ENCODE peak calls at places on chromosomes 2 and 18, in six cellular contexts. One of them, this sample, is unnamed. For H3K9me3, the result is how much of the 10 kb centered on the place peaks cover.

GRCh38 chr2:28137221-28137620 is 246.7 kb downstream of the BABAM2 start:
- DNase-seq in neural progenitor cell: no peak
- DNase-seq in BE2C: no peak
- DNase-seq in prostate gland: peak
- DNase-seq in CD8-positive, alpha-beta memory T cell: no peak
- DNase-seq in OCI-LY7: no peak
- DNase-seq in this sample: no peak

GRCh38 chr18:13369756-13370510 is 151.4 kb downstream of the LDLRAD4 start:
- DNase-seq in neural progenitor cell: no peak
- DNase-seq in BE2C: peak
- DNase-seq in prostate gland: peak
- DNase-seq in CD8-positive, alpha-beta memory T cell: no peak
- DNase-seq in OCI-LY7: no peak
- DNase-seq in this sample: no peak

GRCh38 chr2:133303150-133303549 is 265.1 kb downstream of the NCKAP5 start:
- DNase-seq in neural progenitor cell: no peak
- DNase-seq in BE2C: no peak
- DNase-seq in prostate gland: no peak
- DNase-seq in CD8-positive, alpha-beta memory T cell: no peak
- DNase-seq in OCI-LY7: no peak
- DNase-seq in this sample: no peak

GRCh38 chr2:178324072-178324471 is 126.9 kb downstream of the PRKRA start:
- DNase-seq in neural progenitor cell: no peak
- DNase-seq in BE2C: no peak
- DNase-seq in prostate gland: no peak
- DNase-seq in CD8-positive, alpha-beta memory T cell: no peak
- DNase-seq in OCI-LY7: no peak
- DNase-seq in this sample: no peak

GRCh38 chr18:2331496-2331895 is 239.8 kb downstream of the METTL4 start:
- DNase-seq in neural progenitor cell: no peak
- DNase-seq in BE2C: no peak
- DNase-seq in prostate gland: no peak
- DNase-seq in CD8-positive, alpha-beta memory T cell: no peak
- DNase-seq in OCI-LY7: no peak
- DNase-seq in this sample: no peak

GRCh38 chr2:131389657-131390056 is 25.7 kb upstream of the RAB6D start:
- DNase-seq in neural progenitor cell: no peak
- DNase-seq in BE2C: no peak
- DNase-seq in prostate gland: no peak
- DNase-seq in CD8-positive, alpha-beta memory T cell: no peak
- DNase-seq in OCI-LY7: no peak
- DNase-seq in this sample: no peak

GRCh38 chr2:221153226-221153625 is 418.9 kb downstream of the EPHA4 start:
- DNase-seq in neural progenitor cell: no peak
- DNase-seq in BE2C: no peak
- DNase-seq in prostate gland: no peak
- DNase-seq in CD8-positive, alpha-beta memory T cell: no peak
- DNase-seq in OCI-LY7: no peak
- DNase-seq in this sample: no peak

GRCh38 chr2:212424090-212424489 is 114.5 kb downstream of the ERBB4 start:
- DNase-seq in neural progenitor cell: no peak
- DNase-seq in BE2C: no peak
- DNase-seq in prostate gland: no peak
- DNase-seq in CD8-positive, alpha-beta memory T cell: no peak
- DNase-seq in OCI-LY7: no peak
- DNase-seq in this sample: no peak

GRCh38 chr18:46398625-46399024 is 258.4 kb downstream of the LOXHD1 start:
- DNase-seq in neural progenitor cell: no peak
- DNase-seq in BE2C: peak
- DNase-seq in prostate gland: no peak
- DNase-seq in CD8-positive, alpha-beta memory T cell: no peak
- DNase-seq in OCI-LY7: no peak
- DNase-seq in this sample: no peak

GRCh38 chr2:28952806-28953190 is 28.3 kb upstream of the TOGARAM2 start:
- DNase-seq in neural progenitor cell: peak
- DNase-seq in BE2C: no peak
- DNase-seq in prostate gland: no peak
- DNase-seq in CD8-positive, alpha-beta memory T cell: no peak
- DNase-seq in OCI-LY7: peak
- DNase-seq in this sample: no peak

DNA sequence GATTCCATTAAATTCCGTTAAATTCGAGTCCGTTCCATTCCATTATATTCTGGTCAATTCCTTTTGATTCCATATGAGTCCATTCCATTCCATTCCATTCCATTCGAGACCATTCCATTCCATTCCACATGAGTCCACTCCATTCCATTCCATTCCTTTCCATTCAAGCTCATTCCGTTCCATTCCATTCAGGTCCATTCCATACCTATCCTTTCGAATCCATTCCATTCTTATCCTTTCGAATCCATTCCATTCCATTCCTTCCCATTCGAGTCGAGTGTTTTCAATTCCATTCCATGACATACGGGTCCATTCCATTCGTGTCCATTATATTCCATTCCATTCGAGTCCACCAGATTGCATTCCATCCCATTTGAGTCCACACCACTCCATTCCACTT is 1127.4 kb downstream of the RPIA start:
- DNase-seq in neural progenitor cell: no peak
- DNase-seq in BE2C: no peak
- DNase-seq in prostate gland: no peak
- DNase-seq in CD8-positive, alpha-beta memory T cell: no peak
- DNase-seq in OCI-LY7: no peak
- DNase-seq in this sample: no peak
- H3K9me3 ChIP-seq in neural progenitor cell: half or more
- H3K9me3 ChIP-seq in BE2C: under half
- H3K9me3 ChIP-seq in prostate gland: under half
- H3K9me3 ChIP-seq in CD8-positive, alpha-beta memory T cell: under half
- H3K9me3 ChIP-seq in OCI-LY7: half or more
- H3K9me3 ChIP-seq in this sample: under half

GRCh38 chr18:45025108-45025471 is 344.4 kb downstream of the SETBP1 start:
- DNase-seq in neural progenitor cell: no peak
- DNase-seq in BE2C: no peak
- DNase-seq in prostate gland: no peak
- DNase-seq in CD8-positive, alpha-beta memory T cell: no peak
- DNase-seq in OCI-LY7: no peak
- DNase-seq in this sample: no peak

GRCh38 chr18:45019469-45019868 is 338.8 kb downstream of the SETBP1 start:
- DNase-seq in neural progenitor cell: no peak
- DNase-seq in BE2C: no peak
- DNase-seq in prostate gland: no peak
- DNase-seq in CD8-positive, alpha-beta memory T cell: no peak
- DNase-seq in OCI-LY7: no peak
- DNase-seq in this sample: no peak

GRCh38 chr18:45026162-45026561 is 345.5 kb downstream of the SETBP1 start:
- DNase-seq in neural progenitor cell: peak
- DNase-seq in BE2C: no peak
- DNase-seq in prostate gland: no peak
- DNase-seq in CD8-positive, alpha-beta memory T cell: no peak
- DNase-seq in OCI-LY7: no peak
- DNase-seq in this sample: no peak

GRCh38 chr18:45024357-45025107 is 343.8 kb downstream of the SETBP1 start:
- DNase-seq in neural progenitor cell: no peak
- DNase-seq in BE2C: no peak
- DNase-seq in prostate gland: no peak
- DNase-seq in CD8-positive, alpha-beta memory T cell: no peak
- DNase-seq in OCI-LY7: no peak
- DNase-seq in this sample: no peak
- H3K9me3 ChIP-seq in neural progenitor cell: under half
- H3K9me3 ChIP-seq in BE2C: under half
- H3K9me3 ChIP-seq in prostate gland: under half
- H3K9me3 ChIP-seq in CD8-positive, alpha-beta memory T cell: under half
- H3K9me3 ChIP-seq in OCI-LY7: under half
- H3K9me3 ChIP-seq in this sample: under half

GRCh38 chr18:57015036-57015805 is 131.7 kb upstream of the BOD1L2 start:
- DNase-seq in neural progenitor cell: peak
- DNase-seq in BE2C: no peak
- DNase-seq in prostate gland: no peak
- DNase-seq in CD8-positive, alpha-beta memory T cell: no peak
- DNase-seq in OCI-LY7: no peak
- DNase-seq in this sample: no peak
- H3K9me3 ChIP-seq in neural progenitor cell: under half
- H3K9me3 ChIP-seq in BE2C: under half
- H3K9me3 ChIP-seq in prostate gland: under half
- H3K9me3 ChIP-seq in CD8-positive, alpha-beta memory T cell: under half
- H3K9me3 ChIP-seq in OCI-LY7: under half
- H3K9me3 ChIP-seq in this sample: under half

GRCh38 chr2:122927710-122928249 is 1097.3 kb upstream of the CNTNAP5 start:
- DNase-seq in neural progenitor cell: peak
- DNase-seq in BE2C: no peak
- DNase-seq in prostate gland: no peak
- DNase-seq in CD8-positive, alpha-beta memory T cell: no peak
- DNase-seq in OCI-LY7: no peak
- DNase-seq in this sample: no peak
- H3K9me3 ChIP-seq in neural progenitor cell: under half
- H3K9me3 ChIP-seq in BE2C: under half
- H3K9me3 ChIP-seq in prostate gland: under half
- H3K9me3 ChIP-seq in CD8-positive, alpha-beta memory T cell: under half
- H3K9me3 ChIP-seq in OCI-LY7: under half
- H3K9me3 ChIP-seq in this sample: under half

GRCh38 chr2:170643346-170643745 is 71.8 kb upstream of the SP5 start:
- DNase-seq in neural progenitor cell: no peak
- DNase-seq in BE2C: no peak
- DNase-seq in prostate gland: no peak
- DNase-seq in CD8-positive, alpha-beta memory T cell: no peak
- DNase-seq in OCI-LY7: no peak
- DNase-seq in this sample: no peak
- H3K9me3 ChIP-seq in neural progenitor cell: under half
- H3K9me3 ChIP-seq in BE2C: under half
- H3K9me3 ChIP-seq in prostate gland: under half
- H3K9me3 ChIP-seq in CD8-positive, alpha-beta memory T cell: under half
- H3K9me3 ChIP-seq in OCI-LY7: under half
- H3K9me3 ChIP-seq in this sample: under half